ENCODE peak calls at places on chromosomes 5 and 9, in five cellular contexts. U, V, G, O and A are unnamed samples.

GRCh38 chr9:105475302-105475701 is 27.5 kb downstream of the FSD1L start:
- DNase-seq in V (no peak), G (peak; percentile 64), U (peak; percentile 64), O (no peak), A (peak; percentile 65)

GRCh38 chr5:44942524-44943001 is 133.8 kb downstream of the MRPS30 start:
- DNase-seq in O (peak; percentile 29), U (no peak), V (no peak), G (no peak), A (peak; percentile 18)

GRCh38 chr5:73170522-73170921 is 2.5 kb upstream of the TMEM174 start:
- DNase-seq in U (peak; percentile 34), V (peak; percentile 72), G (peak; percentile 7), O (peak; percentile 73), A (peak; percentile 84)

GRCh38 chr5:16521561-16522090 is 56.0 kb upstream of the ZNF622 start:
- DNase-seq in V (no peak), U (no peak), G (no peak), O (no peak), A (no peak)

GRCh38 chr5:39906146-39906545 is 481.4 kb upstream of the DAB2 start:
- DNase-seq in V (no peak), G (no peak), U (peak; percentile 48), O (no peak), A (no peak)

GRCh38 chr5:1384521-1384920 is 39.6 kb upstream of the CLPTM1L start:
- DNase-seq in U (no peak), O (no peak), G (no peak), V (no peak), A (no peak)

GRCh38 chr5:138649775-138650174 is 74.6 kb upstream of the HSPA9 start:
- DNase-seq in U (no peak), V (no peak), G (no peak), O (peak; percentile 43), A (no peak)

GRCh38 chr5:30849801-30850370 is 343.6 kb upstream of the CDH6 start:
- DNase-seq in V (no peak), U (peak; percentile 34), O (no peak), G (peak; percentile 86), A (peak; percentile 8)

GRCh38 chr5:52961238-52961637 is 27.9 kb upstream of the ITGA2 start:
- DNase-seq in G (no peak), V (no peak), O (no peak), U (peak; percentile 21), A (no peak)

GRCh38 chr5:102975457-102976182 is 144.3 kb downstream of the GIN1 start:
- DNase-seq in G (peak; percentile 89), V (no peak), O (no peak), U (peak; percentile 75), A (no peak)

GRCh38 chr5:119355244-119355635 is 579 bp upstream of the TNFAIP8 start:
- DNase-seq in V (peak; percentile 62), G (no peak), U (no peak), O (peak; percentile 78), A (peak; percentile 88)

GRCh38 chr5:180807654-180808414 is 5.2 kb upstream of the MGAT1 start:
- DNase-seq in V (no peak), G (no peak), U (no peak), O (no peak), A (no peak)

GRCh38 chr5:157558089-157558595 is 17.4 kb downstream of the ADAM19 start:
- DNase-seq in V (no peak), U (peak; percentile 74), O (no peak), G (peak; percentile 86), A (no peak)

GRCh38 chr5:124655943-124656459 is 90.4 kb downstream of the ZNF608 start:
- DNase-seq in G (peak; percentile 94), U (peak; percentile 94), O (no peak), V (no peak), A (no peak)

GRCh38 chr9:109232449-109232848 is 65.4 kb upstream of the FRRS1L start:
- DNase-seq in O (no peak), U (no peak), G (peak; percentile 61), V (no peak), A (no peak)

GRCh38 chr5:74166064-74166463 is 474.5 kb downstream of the ENC1 start:
- DNase-seq in V (no peak), U (peak; percentile 31), O (no peak), G (peak; percentile 37), A (no peak)

GRCh38 chr5:77174526-77174925 is 36.0 kb upstream of the PDE8B start:
- DNase-seq in O (no peak), V (no peak), U (no peak), G (no peak), A (no peak)

GRCh38 chr5:178434016-178434761 is 156.0 kb downstream of the COL23A1 start:
- DNase-seq in V (peak; percentile 32), G (no peak), U (no peak), O (no peak), A (no peak)
- H2AK5ac ChIP-seq in V (no peak overlapping the region), G (no peak overlapping the region), U (no peak overlapping the region), O (no peak overlapping the region), A (no peak overlapping the region)

GRCh38 chr9:13555989-13556500 is 276.6 kb upstream of the MPDZ start:
- DNase-seq in U (no peak), V (no peak), O (no peak), G (no peak), A (no peak)

GRCh38 chr9:13554626-13555025 is 275.1 kb upstream of the MPDZ start:
- DNase-seq in V (no peak), U (no peak), O (no peak), G (no peak), A (peak; percentile 3)

GRCh38 chr9:13552606-13553215 is 273.2 kb upstream of the MPDZ start:
- DNase-seq in V (no peak), O (no peak), G (no peak), U (no peak), A (no peak)

GRCh38 chr9:13557724-13558123 is 278.2 kb upstream of the MPDZ start:
- DNase-seq in V (no peak), O (no peak), G (no peak), U (no peak), A (no peak)

DNA sequence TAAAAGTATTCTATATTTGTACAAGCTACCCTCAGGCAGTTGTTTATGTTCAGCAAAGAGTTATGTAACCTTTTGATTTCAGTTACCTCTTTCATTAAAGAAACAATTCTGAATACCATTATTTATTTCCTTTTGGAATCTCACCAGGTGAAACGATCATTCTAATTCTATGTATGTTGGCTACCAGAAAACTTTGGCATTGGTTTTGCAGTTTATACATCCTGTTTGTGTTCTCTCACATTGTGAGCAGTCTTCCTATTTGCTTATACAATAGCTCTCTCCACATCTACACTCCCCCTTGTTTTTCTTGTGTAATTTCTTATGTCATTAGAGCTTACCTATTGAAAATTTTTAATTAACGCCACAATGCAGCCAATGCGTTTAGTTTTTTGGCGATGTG is 276.0 kb upstream of the MPDZ start:
- DNase-seq in G (no peak), O (no peak), U (no peak), V (no peak), A (no peak)
- H2AK5ac ChIP-seq in G (no peak overlapping the region), O (no peak overlapping the region), U (no peak overlapping the region), V (no peak overlapping the region), A (no peak overlapping the region)

GRCh38 chr5:179805529-179806249 is 977 bp downstream of the MGAT4B start:
- DNase-seq in U (peak; percentile 42), O (peak; percentile 34), G (no peak), V (no peak), A (no peak)
- H2AK5ac ChIP-seq in U (no peak overlapping the region), O (no peak overlapping the region), G (peak overlapping the region; percentile 79), V (no peak overlapping the region), A (no peak overlapping the region)

GRCh38 chr9:126690431-126691051 is 76.8 kb downstream of the LMX1B start:
- DNase-seq in U (peak; percentile 7), G (no peak), O (peak; percentile 83), V (peak; percentile 95), A (peak; percentile 66)
- H2AK5ac ChIP-seq in U (no peak overlapping the region), G (no peak overlapping the region), O (no peak overlapping the region), V (no peak overlapping the region), A (no peak overlapping the region)

GRCh38 chr9:38441347-38442085 is 17.3 kb upstream of the IGFBPL1 start:
- DNase-seq in V (no peak), G (no peak), O (no peak), U (no peak), A (no peak)

GRCh38 chr9:38442473-38443096 is 18.3 kb upstream of the IGFBPL1 start:
- DNase-seq in O (no peak), G (no peak), V (no peak), U (no peak), A (no peak)

GRCh38 chr9:38439291-38439915 is 15.1 kb upstream of the IGFBPL1 start:
- DNase-seq in U (no peak), G (no peak), V (no peak), O (no peak), A (no peak)

GRCh38 chr9:38439916-38440301 is 15.7 kb upstream of the IGFBPL1 start:
- DNase-seq in V (no peak), G (no peak), U (no peak), O (no peak), A (no peak)

GRCh38 chr9:38440511-38440910 is 16.3 kb upstream of the IGFBPL1 start:
- DNase-seq in V (no peak), U (no peak), G (no peak), O (no peak), A (no peak)
- H2AK5ac ChIP-seq in V (no peak overlapping the region), U (no peak overlapping the region), G (no peak overlapping the region), O (no peak overlapping the region), A (no peak overlapping the region)

GRCh38 chr9:38424918-38425317 is 664 bp upstream of the IGFBPL1 start:
- DNase-seq in O (no peak), U (no peak), G (no peak), V (no peak), A (no peak)

GRCh38 chr9:38423939-38424843 is at the start of gene IGFBPL1:
- DNase-seq in O (peak; percentile 61), G (no peak), U (peak; percentile 21), V (peak; percentile 72), A (peak; percentile 62)

GRCh38 chr9:38421498-38422211 is 2.6 kb downstream of the IGFBPL1 start:
- DNase-seq in U (no peak), V (no peak), O (peak; percentile 58), G (no peak), A (peak; percentile 85)

GRCh38 chr9:38423273-38423938 is 848 bp downstream of the IGFBPL1 start:
- DNase-seq in O (no peak), G (no peak), V (no peak), U (no peak), A (peak; percentile 53)

GRCh38 chr9:38422555-38423245 is 1.6 kb downstream of the IGFBPL1 start:
- DNase-seq in U (no peak), V (no peak), G (no peak), O (no peak), A (no peak)
- H2AK5ac ChIP-seq in U (no peak overlapping the region), V (no peak overlapping the region), G (no peak overlapping the region), O (no peak overlapping the region), A (no peak overlapping the region)